ENCODE peak calls at places on chromosomes 5 and 9, in five cellular contexts. One of them, this sample, is unnamed.

GRCh38 chr9:4678679-4679267 is 596 bp upstream of the CDC37L1 start:
- DNase-seq in bronchial epithelial cell: no peak
- DNase-seq in HT-29: peak
- DNase-seq in neural crest cell: no peak
- DNase-seq in stimulated activated CD8-positive, alpha-beta memory T cell treated with anti-CD3 and anti-CD28 coated beads, Interleukin-4, amount 100 ng/mL, for 1 hour: no peak
- DNase-seq in this sample: no peak

GRCh38 chr5:153777681-153778080 is 261.0 kb downstream of the FAM114A2 start:
- DNase-seq in stimulated activated CD8-positive, alpha-beta memory T cell treated with anti-CD3 and anti-CD28 coated beads, Interleukin-4, amount 100 ng/mL, for 1 hour: no peak
- DNase-seq in bronchial epithelial cell: no peak
- DNase-seq in HT-29: no peak
- DNase-seq in neural crest cell: peak
- DNase-seq in this sample: no peak

GRCh38 chr9:74672237-74672636 is 175.1 kb downstream of the RORB start:
- DNase-seq in bronchial epithelial cell: peak
- DNase-seq in HT-29: no peak
- DNase-seq in neural crest cell: no peak
- DNase-seq in stimulated activated CD8-positive, alpha-beta memory T cell treated with anti-CD3 and anti-CD28 coated beads, Interleukin-4, amount 100 ng/mL, for 1 hour: no peak
- DNase-seq in this sample: no peak

GRCh38 chr5:163682226-163682625 is 176.8 kb downstream of the MAT2B start:
- DNase-seq in neural crest cell: no peak
- DNase-seq in bronchial epithelial cell: peak
- DNase-seq in stimulated activated CD8-positive, alpha-beta memory T cell treated with anti-CD3 and anti-CD28 coated beads, Interleukin-4, amount 100 ng/mL, for 1 hour: no peak
- DNase-seq in HT-29: no peak
- DNase-seq in this sample: no peak

GRCh38 chr5:57683036-57683600 is 200.5 kb upstream of the ACTBL2 start:
- DNase-seq in HT-29: no peak
- DNase-seq in bronchial epithelial cell: peak
- DNase-seq in stimulated activated CD8-positive, alpha-beta memory T cell treated with anti-CD3 and anti-CD28 coated beads, Interleukin-4, amount 100 ng/mL, for 1 hour: no peak
- DNase-seq in neural crest cell: no peak
- DNase-seq in this sample: no peak

GRCh38 chr9:132585954-132586829 is 3.8 kb downstream of the BARHL1 start:
- DNase-seq in stimulated activated CD8-positive, alpha-beta memory T cell treated with anti-CD3 and anti-CD28 coated beads, Interleukin-4, amount 100 ng/mL, for 1 hour: no peak
- DNase-seq in bronchial epithelial cell: no peak
- DNase-seq in neural crest cell: no peak
- DNase-seq in HT-29: no peak
- DNase-seq in this sample: no peak

GRCh38 chr5:142913728-142914338 is 143.7 kb downstream of the ARHGAP26 start:
- DNase-seq in neural crest cell: no peak
- DNase-seq in HT-29: peak
- DNase-seq in stimulated activated CD8-positive, alpha-beta memory T cell treated with anti-CD3 and anti-CD28 coated beads, Interleukin-4, amount 100 ng/mL, for 1 hour: no peak
- DNase-seq in bronchial epithelial cell: peak
- DNase-seq in this sample: no peak

GRCh38 chr5:92332039-92332438 is 948.9 kb upstream of the ARRDC3 start:
- DNase-seq in stimulated activated CD8-positive, alpha-beta memory T cell treated with anti-CD3 and anti-CD28 coated beads, Interleukin-4, amount 100 ng/mL, for 1 hour: no peak
- DNase-seq in neural crest cell: no peak
- DNase-seq in bronchial epithelial cell: peak
- DNase-seq in HT-29: no peak
- DNase-seq in this sample: no peak

GRCh38 chr5:57185301-57185700 is 11.4 kb downstream of the GPBP1 start:
- DNase-seq in stimulated activated CD8-positive, alpha-beta memory T cell treated with anti-CD3 and anti-CD28 coated beads, Interleukin-4, amount 100 ng/mL, for 1 hour: no peak
- DNase-seq in neural crest cell: no peak
- DNase-seq in bronchial epithelial cell: no peak
- DNase-seq in HT-29: no peak
- DNase-seq in this sample: no peak

GRCh38 chr5:142938201-142938600 is 168.0 kb downstream of the ARHGAP26 start:
- DNase-seq in HT-29: no peak
- DNase-seq in neural crest cell: no peak
- DNase-seq in stimulated activated CD8-positive, alpha-beta memory T cell treated with anti-CD3 and anti-CD28 coated beads, Interleukin-4, amount 100 ng/mL, for 1 hour: no peak
- DNase-seq in bronchial epithelial cell: no peak
- DNase-seq in this sample: no peak

GRCh38 chr9:76687861-76688374 is 76.3 kb upstream of the PCA3 start:
- DNase-seq in neural crest cell: no peak
- DNase-seq in bronchial epithelial cell: peak
- DNase-seq in HT-29: no peak
- DNase-seq in stimulated activated CD8-positive, alpha-beta memory T cell treated with anti-CD3 and anti-CD28 coated beads, Interleukin-4, amount 100 ng/mL, for 1 hour: no peak
- DNase-seq in this sample: peak

GRCh38 chr5:123549256-123549904 is 37.4 kb downstream of the CSNK1G3 start:
- DNase-seq in neural crest cell: no peak
- DNase-seq in bronchial epithelial cell: no peak
- DNase-seq in stimulated activated CD8-positive, alpha-beta memory T cell treated with anti-CD3 and anti-CD28 coated beads, Interleukin-4, amount 100 ng/mL, for 1 hour: no peak
- DNase-seq in HT-29: no peak
- DNase-seq in this sample: no peak

This sample was measured in ascending aorta.